ENCODE peak calls at places on chromosomes 6 and 20, in four cellular contexts. F is lower lobe of right lung; K is naive thymus-derived CD8-positive, alpha-beta T cell; L is AG10803. W is an unnamed sample.

GRCh38 chr20:3250091-3250504 is 11.1 kb upstream of the SLC4A11 start:
- DNase-seq in F (no peak), K (no peak), L (no peak), W (no peak)

GRCh38 chr20:44209691-44210421 is 715 bp downstream of the OSER1 start:
- DNase-seq in F (no peak), K (no peak), L (peak), W (peak)

GRCh38 chr20:330233-331149 is 5.1 kb downstream of the SOX12 start:
- DNase-seq in F (no peak), K (no peak), L (peak), W (peak)

GRCh38 chr6:82072771-82073170 is 174.8 kb downstream of the IBTK start:
- DNase-seq in F (no peak), K (no peak), L (peak), W (peak)

GRCh38 chr20:49413677-49414076 is 68.8 kb downstream of the KCNB1 start:
- DNase-seq in F (no peak), K (no peak), L (no peak), W (no peak)

GRCh38 chr20:4130404-4131189 is 115.2 kb upstream of the RNF24 start:
- DNase-seq in F (no peak), K (no peak), L (peak), W (peak)

GRCh38 chr6:11802886-11803595 is 24.4 kb upstream of the ADTRP start:
- DNase-seq in F (no peak), K (no peak), L (no peak), W (no peak)

GRCh38 chr20:1396264-1396663 is 3.4 kb upstream of the FKBP1A start:
- DNase-seq in F (no peak), K (no peak), L (no peak), W (no peak)